ENCODE peak calls at places on chromosomes 6 and 20, in four cellular contexts. M is stimulated activated CD4-positive, alpha-beta T cell treated with anti-CD3 and anti-CD28 coated beads, Interleukin-15, amount 100 ng/mL, for 1 hour; O is fibroblast of pulmonary artery; G is nephron progenitor cell. N is an unnamed sample.

GRCh38 chr6:159695984-159696383 is 2.9 kb upstream of the SOD2 start:
- DNase-seq in M (no peak), O (no peak), G (no peak), N (no peak)

GRCh38 chr6:24757610-24758009 is 17.1 kb upstream of the GMNN start:
- DNase-seq in M (no peak), O (no peak), G (no peak), N (no peak)

GRCh38 chr20:41476013-41476441 is 109.4 kb upstream of the EMILIN3 start:
- DNase-seq in M (no peak), O (peak; percentile 63), G (no peak), N (peak; percentile 72)

GRCh38 chr6:169255643-169256042 is 2.0 kb upstream of the THBS2 start:
- DNase-seq in M (no peak), O (no peak), G (no peak), N (no peak)

GRCh38 chr6:75101896-75102680 is 103.8 kb downstream of the COL12A1 start:
- DNase-seq in M (no peak), O (peak; percentile 77), G (no peak), N (peak; percentile 90)

GRCh38 chr6:82953871-82954270 is 111.8 kb downstream of the UBE3D start:
- DNase-seq in M (no peak), O (peak; percentile 32), G (no peak), N (peak; percentile 9)

GRCh38 chr6:107991061-107991460 is 33.1 kb upstream of the SEC63 start:
- DNase-seq in M (no peak), O (no peak), G (no peak), N (peak; percentile 13)

GRCh38 chr20:44582321-44583025 is at the start of gene PKIG:
- DNase-seq in M (no peak), O (peak; percentile 93), G (no peak), N (peak; percentile 81)

GRCh38 chr6:100466410-100467143 is 1.9 kb upstream of the SIM1 start:
- DNase-seq in M (no peak), O (no peak), G (no peak), N (no peak)